ENCODE peak calls at places on chromosomes 5 and 9, in ten cellular contexts. One of them, this sample, is unnamed.

GRCh38 chr9:35844628-35845301 is 15.7 kb downstream of the TMEM8B start:
- DNase-seq in PC-9: peak; percentile 36
- DNase-seq in fibroblast of the aortic adventitia: peak; percentile 98
- DNase-seq in HFFc6: peak; percentile 90
- DNase-seq in ACHN: peak; percentile 66
- DNase-seq in mammary epithelial cell: peak; percentile 83
- DNase-seq in activated effector memory CD4-positive, alpha-beta T cell treated with Interleukin-2 at 50 U/mL for 16 hours: no peak
- DNase-seq in uterus: no peak
- DNase-seq in heart left ventricle: no peak
- DNase-seq in D341Med: no peak
- DNase-seq in this sample: no peak

GRCh38 chr9:29514336-29514735 is 1941.1 kb upstream of the C9orf72 start:
- DNase-seq in PC-9: no peak
- DNase-seq in fibroblast of the aortic adventitia: peak; percentile 0
- DNase-seq in HFFc6: no peak
- DNase-seq in ACHN: no peak
- DNase-seq in mammary epithelial cell: peak; percentile 2
- DNase-seq in activated effector memory CD4-positive, alpha-beta T cell treated with Interleukin-2 at 50 U/mL for 16 hours: no peak
- DNase-seq in uterus: no peak
- DNase-seq in heart left ventricle: no peak
- DNase-seq in D341Med: peak; percentile 20
- DNase-seq in this sample: no peak

GRCh38 chr5:160209917-160210316 is 19.4 kb upstream of the FABP6 start:
- DNase-seq in PC-9: peak; percentile 50
- DNase-seq in fibroblast of the aortic adventitia: no peak
- DNase-seq in HFFc6: no peak
- DNase-seq in ACHN: no peak
- DNase-seq in mammary epithelial cell: peak; percentile 76
- DNase-seq in activated effector memory CD4-positive, alpha-beta T cell treated with Interleukin-2 at 50 U/mL for 16 hours: no peak
- DNase-seq in uterus: no peak
- DNase-seq in heart left ventricle: no peak
- DNase-seq in D341Med: no peak
- DNase-seq in this sample: no peak

GRCh38 chr9:131046093-131046380 is 37.1 kb downstream of the LAMC3 start:
- DNase-seq in PC-9: no peak
- DNase-seq in fibroblast of the aortic adventitia: no peak
- DNase-seq in HFFc6: no peak
- DNase-seq in ACHN: no peak
- DNase-seq in mammary epithelial cell: peak; percentile 25
- DNase-seq in activated effector memory CD4-positive, alpha-beta T cell treated with Interleukin-2 at 50 U/mL for 16 hours: no peak
- DNase-seq in uterus: no peak
- DNase-seq in heart left ventricle: no peak
- DNase-seq in D341Med: no peak
- DNase-seq in this sample: no peak

GRCh38 chr9:362936-363335 is 148.3 kb downstream of the DOCK8 start:
- DNase-seq in PC-9: no peak
- DNase-seq in fibroblast of the aortic adventitia: no peak
- DNase-seq in HFFc6: no peak
- DNase-seq in ACHN: no peak
- DNase-seq in mammary epithelial cell: no peak
- DNase-seq in activated effector memory CD4-positive, alpha-beta T cell treated with Interleukin-2 at 50 U/mL for 16 hours: no peak
- DNase-seq in uterus: no peak
- DNase-seq in heart left ventricle: no peak
- DNase-seq in D341Med: no peak
- DNase-seq in this sample: no peak

GRCh38 chr5:89213584-89213983 is 330.6 kb upstream of the MEF2C start:
- DNase-seq in PC-9: no peak
- DNase-seq in fibroblast of the aortic adventitia: peak; percentile 90
- DNase-seq in HFFc6: no peak
- DNase-seq in ACHN: no peak
- DNase-seq in mammary epithelial cell: no peak
- DNase-seq in activated effector memory CD4-positive, alpha-beta T cell treated with Interleukin-2 at 50 U/mL for 16 hours: no peak
- DNase-seq in uterus: no peak
- DNase-seq in heart left ventricle: no peak
- DNase-seq in D341Med: no peak
- DNase-seq in this sample: no peak

GRCh38 chr9:122562134-122562760 is 9.3 kb downstream of the OR1N2 start:
- DNase-seq in PC-9: no peak
- DNase-seq in fibroblast of the aortic adventitia: no peak
- DNase-seq in HFFc6: no peak
- DNase-seq in ACHN: no peak
- DNase-seq in mammary epithelial cell: no peak
- DNase-seq in activated effector memory CD4-positive, alpha-beta T cell treated with Interleukin-2 at 50 U/mL for 16 hours: no peak
- DNase-seq in uterus: no peak
- DNase-seq in heart left ventricle: no peak
- DNase-seq in D341Med: peak; percentile 68
- DNase-seq in this sample: no peak

GRCh38 chr5:10334830-10335229 is 18.7 kb upstream of the MARCHF6 start:
- DNase-seq in PC-9: no peak
- DNase-seq in fibroblast of the aortic adventitia: no peak
- DNase-seq in HFFc6: no peak
- DNase-seq in ACHN: no peak
- DNase-seq in mammary epithelial cell: no peak
- DNase-seq in activated effector memory CD4-positive, alpha-beta T cell treated with Interleukin-2 at 50 U/mL for 16 hours: no peak
- DNase-seq in uterus: no peak
- DNase-seq in heart left ventricle: no peak
- DNase-seq in D341Med: no peak
- DNase-seq in this sample: no peak

GRCh38 chr9:117073539-117074336 is 341.1 kb downstream of the ASTN2 start:
- DNase-seq in PC-9: peak; percentile 25
- DNase-seq in fibroblast of the aortic adventitia: no peak
- DNase-seq in HFFc6: no peak
- DNase-seq in ACHN: peak; percentile 25
- DNase-seq in mammary epithelial cell: peak; percentile 16
- DNase-seq in activated effector memory CD4-positive, alpha-beta T cell treated with Interleukin-2 at 50 U/mL for 16 hours: no peak
- DNase-seq in uterus: no peak
- DNase-seq in heart left ventricle: no peak
- DNase-seq in D341Med: peak; percentile 76
- DNase-seq in this sample: no peak

GRCh38 chr5:90279091-90279490 is 130.5 kb downstream of the CETN3 start:
- DNase-seq in PC-9: no peak
- DNase-seq in fibroblast of the aortic adventitia: peak; percentile 2
- DNase-seq in HFFc6: no peak
- DNase-seq in ACHN: no peak
- DNase-seq in mammary epithelial cell: no peak
- DNase-seq in activated effector memory CD4-positive, alpha-beta T cell treated with Interleukin-2 at 50 U/mL for 16 hours: no peak
- DNase-seq in uterus: no peak
- DNase-seq in heart left ventricle: no peak
- DNase-seq in D341Med: no peak
- DNase-seq in this sample: no peak

GRCh38 chr5:167699434-167699833 is 592.0 kb upstream of the WWC1 start:
- DNase-seq in PC-9: peak; percentile 79
- DNase-seq in fibroblast of the aortic adventitia: peak; percentile 99
- DNase-seq in HFFc6: peak; percentile 100
- DNase-seq in ACHN: peak; percentile 97
- DNase-seq in mammary epithelial cell: peak; percentile 99
- DNase-seq in activated effector memory CD4-positive, alpha-beta T cell treated with Interleukin-2 at 50 U/mL for 16 hours: no peak
- DNase-seq in uterus: no peak
- DNase-seq in heart left ventricle: no peak
- DNase-seq in D341Med: peak; percentile 10
- DNase-seq in this sample: no peak

GRCh38 chr9:120365386-120365785 is 214.6 kb downstream of the CDK5RAP2 start:
- DNase-seq in PC-9: no peak
- DNase-seq in fibroblast of the aortic adventitia: no peak
- DNase-seq in HFFc6: no peak
- DNase-seq in ACHN: no peak
- DNase-seq in mammary epithelial cell: no peak
- DNase-seq in activated effector memory CD4-positive, alpha-beta T cell treated with Interleukin-2 at 50 U/mL for 16 hours: no peak
- DNase-seq in uterus: no peak
- DNase-seq in heart left ventricle: no peak
- DNase-seq in D341Med: no peak
- DNase-seq in this sample: no peak

GRCh38 chr9:137487454-137488329 is 28.6 kb upstream of the NSMF start:
- DNase-seq in PC-9: no peak
- DNase-seq in fibroblast of the aortic adventitia: no peak
- DNase-seq in HFFc6: no peak
- DNase-seq in ACHN: no peak
- DNase-seq in mammary epithelial cell: no peak
- DNase-seq in activated effector memory CD4-positive, alpha-beta T cell treated with Interleukin-2 at 50 U/mL for 16 hours: no peak
- DNase-seq in uterus: no peak
- DNase-seq in heart left ventricle: no peak
- DNase-seq in D341Med: no peak
- DNase-seq in this sample: no peak

GRCh38 chr9:9747787-9748186 is 865.0 kb downstream of the PTPRD start:
- DNase-seq in PC-9: no peak
- DNase-seq in fibroblast of the aortic adventitia: no peak
- DNase-seq in HFFc6: no peak
- DNase-seq in ACHN: peak; percentile 43
- DNase-seq in mammary epithelial cell: no peak
- DNase-seq in activated effector memory CD4-positive, alpha-beta T cell treated with Interleukin-2 at 50 U/mL for 16 hours: no peak
- DNase-seq in uterus: no peak
- DNase-seq in heart left ventricle: no peak
- DNase-seq in D341Med: no peak
- DNase-seq in this sample: no peak

GRCh38 chr5:139664273-139664693 is 16.1 kb downstream of the CXXC5 start:
- DNase-seq in PC-9: no peak
- DNase-seq in fibroblast of the aortic adventitia: no peak
- DNase-seq in HFFc6: no peak
- DNase-seq in ACHN: no peak
- DNase-seq in mammary epithelial cell: no peak
- DNase-seq in activated effector memory CD4-positive, alpha-beta T cell treated with Interleukin-2 at 50 U/mL for 16 hours: no peak
- DNase-seq in uterus: no peak
- DNase-seq in heart left ventricle: peak; percentile 59
- DNase-seq in D341Med: no peak
- DNase-seq in this sample: peak; percentile 46

GRCh38 chr5:53323511-53323910 is 156.9 kb upstream of the FST start:
- DNase-seq in PC-9: peak; percentile 27
- DNase-seq in fibroblast of the aortic adventitia: no peak
- DNase-seq in HFFc6: no peak
- DNase-seq in ACHN: no peak
- DNase-seq in mammary epithelial cell: peak; percentile 99
- DNase-seq in activated effector memory CD4-positive, alpha-beta T cell treated with Interleukin-2 at 50 U/mL for 16 hours: no peak
- DNase-seq in uterus: no peak
- DNase-seq in heart left ventricle: no peak
- DNase-seq in D341Med: no peak
- DNase-seq in this sample: no peak

GRCh38 chr9:126375386-126375785 is 48.8 kb downstream of the MVB12B start:
- DNase-seq in PC-9: no peak
- DNase-seq in fibroblast of the aortic adventitia: no peak
- DNase-seq in HFFc6: no peak
- DNase-seq in ACHN: no peak
- DNase-seq in mammary epithelial cell: no peak
- DNase-seq in activated effector memory CD4-positive, alpha-beta T cell treated with Interleukin-2 at 50 U/mL for 16 hours: no peak
- DNase-seq in uterus: no peak
- DNase-seq in heart left ventricle: peak; percentile 56
- DNase-seq in D341Med: no peak
- DNase-seq in this sample: no peak

GRCh38 chr9:133534346-133535284 is at the start of gene ADAMTSL2:
- DNase-seq in PC-9: no peak
- DNase-seq in fibroblast of the aortic adventitia: peak; percentile 45
- DNase-seq in HFFc6: no peak
- DNase-seq in ACHN: no peak
- DNase-seq in mammary epithelial cell: no peak
- DNase-seq in activated effector memory CD4-positive, alpha-beta T cell treated with Interleukin-2 at 50 U/mL for 16 hours: no peak
- DNase-seq in uterus: peak; percentile 83
- DNase-seq in heart left ventricle: peak; percentile 81
- DNase-seq in D341Med: peak; percentile 68
- DNase-seq in this sample: peak; percentile 38

GRCh38 chr5:144427871-144428270 is 257.2 kb downstream of the KCTD16 start:
- DNase-seq in PC-9: no peak
- DNase-seq in fibroblast of the aortic adventitia: no peak
- DNase-seq in HFFc6: peak; percentile 3
- DNase-seq in ACHN: no peak
- DNase-seq in mammary epithelial cell: no peak
- DNase-seq in activated effector memory CD4-positive, alpha-beta T cell treated with Interleukin-2 at 50 U/mL for 16 hours: no peak
- DNase-seq in uterus: no peak
- DNase-seq in heart left ventricle: no peak
- DNase-seq in D341Med: no peak
- DNase-seq in this sample: no peak

GRCh38 chr9:613771-614347 is 227.6 kb upstream of the DMRT1 start:
- DNase-seq in PC-9: peak; percentile 52
- DNase-seq in fibroblast of the aortic adventitia: peak; percentile 93
- DNase-seq in HFFc6: peak; percentile 90
- DNase-seq in ACHN: peak; percentile 79
- DNase-seq in mammary epithelial cell: peak; percentile 80
- DNase-seq in activated effector memory CD4-positive, alpha-beta T cell treated with Interleukin-2 at 50 U/mL for 16 hours: no peak
- DNase-seq in uterus: peak; percentile 74
- DNase-seq in heart left ventricle: peak; percentile 82
- DNase-seq in D341Med: peak; percentile 71
- DNase-seq in this sample: peak; percentile 44

GRCh38 chr5:109326864-109327263 is 82.9 kb downstream of the PJA2 start:
- DNase-seq in PC-9: no peak
- DNase-seq in fibroblast of the aortic adventitia: no peak
- DNase-seq in HFFc6: no peak
- DNase-seq in ACHN: no peak
- DNase-seq in mammary epithelial cell: no peak
- DNase-seq in activated effector memory CD4-positive, alpha-beta T cell treated with Interleukin-2 at 50 U/mL for 16 hours: no peak
- DNase-seq in uterus: peak; percentile 25
- DNase-seq in heart left ventricle: no peak
- DNase-seq in D341Med: no peak
- DNase-seq in this sample: no peak

GRCh38 chr9:72753261-72753893 is 199.5 kb downstream of the ALDH1A1 start:
- DNase-seq in PC-9: peak; percentile 18
- DNase-seq in fibroblast of the aortic adventitia: peak; percentile 60
- DNase-seq in HFFc6: peak; percentile 20
- DNase-seq in ACHN: peak; percentile 7
- DNase-seq in mammary epithelial cell: no peak
- DNase-seq in activated effector memory CD4-positive, alpha-beta T cell treated with Interleukin-2 at 50 U/mL for 16 hours: no peak
- DNase-seq in uterus: no peak
- DNase-seq in heart left ventricle: no peak
- DNase-seq in D341Med: no peak
- DNase-seq in this sample: no peak

GRCh38 chr9:38142201-38142600 is 73.2 kb upstream of the SHB start:
- DNase-seq in PC-9: no peak
- DNase-seq in fibroblast of the aortic adventitia: peak; percentile 52
- DNase-seq in HFFc6: peak; percentile 66
- DNase-seq in ACHN: peak; percentile 47
- DNase-seq in mammary epithelial cell: peak; percentile 17
- DNase-seq in activated effector memory CD4-positive, alpha-beta T cell treated with Interleukin-2 at 50 U/mL for 16 hours: no peak
- DNase-seq in uterus: no peak
- DNase-seq in heart left ventricle: no peak
- DNase-seq in D341Med: no peak
- DNase-seq in this sample: no peak

GRCh38 chr5:177557041-177557647 is 2.8 kb upstream of the FAM193B start:
- DNase-seq in PC-9: peak; percentile 7
- DNase-seq in fibroblast of the aortic adventitia: no peak
- DNase-seq in HFFc6: peak; percentile 58
- DNase-seq in ACHN: no peak
- DNase-seq in mammary epithelial cell: no peak
- DNase-seq in activated effector memory CD4-positive, alpha-beta T cell treated with Interleukin-2 at 50 U/mL for 16 hours: no peak
- DNase-seq in uterus: no peak
- DNase-seq in heart left ventricle: no peak
- DNase-seq in D341Med: no peak
- DNase-seq in this sample: no peak

This sample was measured in nucleus accumbens.